ENCODE peak calls at places on chromosomes 6 and 20, in five cellular contexts. S is mesendoderm, X is H9, R is IMR-90, H is mesenchymal stem cell. G is an unnamed sample.

GRCh38 chr20:42864116-42864515 is 325.6 kb downstream of the PTPRT start:
- DNase-seq in S (peak; percentile 29), X (no peak), R (no peak), H (no peak), G (no peak)

GRCh38 chr6:90454835-90455427 is 131.9 kb downstream of the MAP3K7 start:
- DNase-seq in S (no peak), X (no peak), R (no peak), H (no peak), G (no peak)

GRCh38 chr20:36093025-36093803 is 61.3 kb upstream of the EPB41L1 start:
- DNase-seq in S (no peak), X (no peak), R (no peak), H (peak; percentile 55), G (no peak)

GRCh38 chr6:139062921-139063320 is 34.4 kb downstream of the ABRACL start:
- DNase-seq in S (no peak), X (no peak), R (peak; percentile 18), H (no peak), G (no peak)

GRCh38 chr6:136586295-136586694 is 36.1 kb upstream of the MAP7 start:
- DNase-seq in S (no peak), X (no peak), R (peak; percentile 98), H (peak; percentile 91), G (no peak)

GRCh38 chr20:41664584-41664983 is 46.4 kb upstream of the CHD6 start:
- DNase-seq in S (peak; percentile 38), X (no peak), R (peak; percentile 14), H (peak; percentile 10), G (no peak)

GRCh38 chr6:44039839-44040350 is 87.4 kb downstream of the MRPL14 start:
- DNase-seq in S (no peak), X (no peak), R (no peak), H (no peak), G (no peak)

GRCh38 chr6:25617997-25618396 is 34.0 kb upstream of the SCGN start:
- DNase-seq in S (no peak), X (no peak), R (no peak), H (no peak), G (no peak)

GRCh38 chr6:108336971-108337370 is 42.1 kb downstream of the AFG1L start:
- DNase-seq in S (peak; percentile 79), X (no peak), R (no peak), H (no peak), G (no peak)

GRCh38 chr20:15179426-15180190 is 842.2 kb upstream of the FLRT3 start:
- DNase-seq in S (no peak), X (no peak), R (no peak), H (no peak), G (no peak)

GRCh38 chr6:11722224-11722623 is 56.4 kb downstream of the ADTRP start:
- DNase-seq in S (no peak), X (no peak), R (no peak), H (no peak), G (no peak)

GRCh38 chr6:63663147-63663877 is 27.7 kb downstream of the PHF3 start:
- DNase-seq in S (no peak), X (no peak), R (peak; percentile 85), H (peak; percentile 68), G (no peak)

GRCh38 chr6:112149236-112149635 is 61.8 kb downstream of the FAM229B start:
- DNase-seq in S (no peak), X (no peak), R (peak; percentile 3), H (peak; percentile 79), G (no peak)

GRCh38 chr6:47391675-47392074 is 82.0 kb upstream of the TNFRSF21 start:
- DNase-seq in S (no peak), X (no peak), R (no peak), H (no peak), G (no peak)

DNA sequence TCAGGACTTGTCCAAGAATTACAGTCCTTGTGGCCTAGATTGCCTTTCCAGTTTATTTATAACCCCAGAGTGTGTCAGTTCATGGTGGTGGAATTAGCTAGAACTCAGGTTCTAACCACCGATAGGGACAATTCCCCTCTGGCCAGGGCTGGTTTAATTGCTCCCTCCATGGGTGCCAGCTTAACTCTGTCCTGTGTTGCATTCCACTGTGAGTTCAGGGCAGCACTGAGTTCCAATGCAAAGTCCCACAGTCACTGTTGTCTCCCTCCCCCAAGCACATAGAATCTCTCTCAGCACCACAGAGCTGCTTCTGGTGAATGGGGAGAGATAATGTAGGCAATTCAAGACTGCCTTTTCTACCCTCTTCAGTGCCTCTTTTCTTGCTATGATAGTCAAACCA is 82.5 kb upstream of the TNFRSF21 start:
- DNase-seq in S (peak; percentile 55), X (no peak), R (no peak), H (no peak), G (no peak)
- H2BK15ac ChIP-seq in S (no peak overlapping the region), X (no peak overlapping the region), R (no peak overlapping the region), H (no peak overlapping the region), G (no peak overlapping the region)

GRCh38 chr6:100464910-100465700 is at the start of gene SIM1:
- DNase-seq in S (peak; percentile 96), X (peak; percentile 95), R (peak; percentile 59), H (peak; percentile 66), G (peak; percentile 88)
- H3K27ac ChIP-seq in S (no peak within 1 kb of the TSS), X (no peak within 1 kb of the TSS), R (no peak within 1 kb of the TSS), H (no peak within 1 kb of the TSS), G (no peak within 1 kb of the TSS)

GRCh38 chr6:119040636-119041035 is 37.8 kb downstream of the FAM184A start:
- DNase-seq in S (no peak), X (no peak), R (no peak), H (no peak), G (no peak)
- H2BK15ac ChIP-seq in S (no peak overlapping the region), X (no peak overlapping the region), R (no peak overlapping the region), H (no peak overlapping the region), G (no peak overlapping the region)

GRCh38 chr6:126721581-126722145 is 381.7 kb downstream of the CENPW start:
- DNase-seq in S (no peak), X (no peak), R (peak; percentile 95), H (peak; percentile 44), G (no peak)

GRCh38 chr6:126720326-126720725 is 380.4 kb downstream of the CENPW start:
- DNase-seq in S (no peak), X (no peak), R (peak; percentile 52), H (no peak), G (no peak)

GRCh38 chr6:126716826-126717514 is 377.1 kb downstream of the CENPW start:
- DNase-seq in S (peak; percentile 30), X (no peak), R (peak; percentile 11), H (no peak), G (peak; percentile 5)

GRCh38 chr6:126716012-126716411 is 376.1 kb downstream of the CENPW start:
- DNase-seq in S (no peak), X (no peak), R (peak; percentile 26), H (no peak), G (no peak)

DNA sequence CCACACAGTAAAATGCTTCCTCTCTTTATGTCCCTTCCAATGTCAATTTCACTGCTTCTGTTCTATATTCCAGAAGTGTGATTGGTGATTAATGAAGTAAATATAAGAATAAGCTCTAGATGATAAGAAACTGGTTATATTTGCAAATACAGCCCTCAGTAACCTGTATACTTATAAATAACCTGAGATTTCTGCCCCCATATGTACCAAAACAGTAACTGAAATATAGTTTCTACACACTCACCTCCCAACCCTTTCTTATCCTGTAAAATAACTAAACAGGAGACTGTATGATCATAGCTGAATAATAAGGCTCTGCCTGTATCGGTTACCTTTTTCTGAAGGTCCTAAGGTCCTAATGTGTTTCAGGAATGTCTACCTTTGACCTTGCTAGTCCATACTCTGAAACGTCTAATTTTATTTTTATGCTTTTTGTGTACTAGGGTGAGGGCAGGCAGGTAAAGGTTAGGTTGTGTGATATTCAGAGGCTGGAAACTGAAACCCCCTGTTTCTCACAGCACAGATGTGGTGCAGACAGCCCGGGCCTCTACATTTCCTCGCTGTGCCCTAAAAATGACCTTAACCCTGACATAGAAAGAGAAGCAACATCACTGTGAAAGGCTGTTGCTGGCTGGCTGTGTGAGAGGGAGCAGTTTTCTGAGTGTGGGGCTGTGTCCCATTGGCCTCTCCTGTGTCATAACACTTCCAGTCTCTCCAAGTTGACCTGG is 378.8 kb downstream of the CENPW start:
- DNase-seq in S (no peak), X (no peak), R (no peak), H (no peak), G (no peak)
- H3K27ac ChIP-seq in S (no peak overlapping the region), X (no peak overlapping the region), R (no peak overlapping the region), H (no peak overlapping the region), G (no peak overlapping the region)

DNA sequence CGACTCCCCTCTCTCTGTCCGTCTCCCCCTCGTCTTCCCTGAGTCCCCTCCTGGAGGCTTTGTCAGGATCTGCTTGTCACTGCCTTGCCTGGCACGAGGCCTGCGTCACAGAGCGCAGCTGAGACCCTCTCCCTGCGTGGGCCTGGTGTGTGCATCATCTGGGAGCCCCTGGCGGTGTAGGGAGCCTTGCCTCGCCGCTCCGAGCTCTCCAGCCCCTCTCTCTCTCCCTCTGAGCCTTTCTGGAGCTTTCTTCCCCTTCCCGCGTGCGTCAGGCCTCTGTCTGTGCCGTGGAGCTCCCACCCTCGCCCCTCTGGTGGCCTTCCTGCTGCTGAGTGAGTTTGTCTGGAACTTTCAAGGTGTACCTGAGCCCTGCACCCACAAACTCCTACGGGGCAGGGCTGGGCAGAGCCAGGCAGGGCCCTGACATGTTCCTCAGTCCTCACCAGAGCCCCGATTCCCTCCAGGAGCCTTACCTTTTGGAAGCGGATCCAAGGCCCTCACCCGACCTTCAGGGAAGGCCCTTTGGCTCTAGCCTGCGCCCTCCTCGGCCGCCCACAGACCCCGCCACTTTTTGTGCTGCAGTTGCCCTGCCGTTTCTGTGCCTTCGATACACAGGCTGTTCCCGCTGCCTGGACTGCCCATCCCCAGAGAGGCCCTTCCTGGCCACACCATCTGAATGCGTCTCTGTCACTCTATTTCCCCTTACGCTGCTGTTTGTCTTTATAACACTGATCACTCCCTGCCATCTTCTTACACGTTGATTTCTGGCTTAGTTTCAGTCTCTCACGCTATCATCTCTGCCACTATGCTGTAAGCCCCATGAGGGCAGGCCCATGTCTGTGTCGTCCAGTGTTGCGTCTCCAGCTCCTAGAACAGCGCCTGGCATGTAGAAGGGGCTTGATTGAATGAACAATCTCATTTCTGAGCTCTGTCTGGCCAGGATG is 70.5 kb downstream of the SRC start:
- DNase-seq in S (no peak), X (no peak), R (no peak), H (no peak), G (no peak)
- H2BK15ac ChIP-seq in S (no peak overlapping the region), X (no peak overlapping the region), R (no peak overlapping the region), H (no peak overlapping the region), G (peak overlapping the region; percentile 84)

DNA sequence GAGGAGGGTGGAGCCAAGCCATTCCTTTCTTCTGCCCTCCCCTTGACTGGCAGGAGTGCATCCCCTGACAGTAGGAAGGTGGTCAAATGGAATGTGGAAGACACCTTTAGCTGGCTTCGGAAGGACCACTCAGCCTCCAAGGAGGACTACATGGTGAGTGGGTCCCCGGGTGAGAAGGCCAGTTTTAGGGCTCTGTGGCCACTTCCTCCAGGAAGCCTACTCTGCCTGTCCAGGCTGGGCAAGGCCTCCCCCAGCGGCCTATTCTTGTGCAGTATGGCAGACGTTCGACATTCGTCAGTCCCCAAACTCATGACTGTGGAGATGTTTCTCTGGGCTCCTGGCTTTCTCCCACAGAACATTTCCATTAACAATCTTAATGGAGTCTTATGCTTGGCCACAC is 9.1 kb downstream of the PCIF1 start:
- DNase-seq in S (no peak), X (no peak), R (no peak), H (no peak), G (no peak)
- H3K27ac ChIP-seq in S (no peak overlapping the region), X (no peak overlapping the region), R (no peak overlapping the region), H (no peak overlapping the region), G (no peak overlapping the region)

G was measured in neuronal stem cell.